ENCODE peak calls at places on chromosomes 13 and 19, in seven cellular contexts. Z is B cell, D is AG10803, Y is K562, U is HFFc6, W is GM13976, R is Peyer's patch. J is an unnamed sample.
A peak's percentile ranks its signal among the peaks of the same experiment; 100 is the strongest.

GRCh38 chr13:37954191-37954590 is 84.6 kb upstream of the TRPC4 start:
- DNase-seq in U (no peak), Z (no peak), W (no peak), R (no peak), D (no peak), Y (no peak), J (no peak)

GRCh38 chr19:37874784-37875183 is 31.6 kb downstream of the WDR87 start:
- DNase-seq in U (no peak), R (no peak), W (no peak), Y (no peak), Z (no peak), D (no peak), J (no peak)

GRCh38 chr19:40933025-40933424 is 51.0 kb upstream of the CYP2A7 start:
- DNase-seq in Y (peak; percentile 19), Z (no peak), D (no peak), U (peak; percentile 16), W (no peak), R (no peak), J (no peak)

GRCh38 chr13:22486490-22486889 is 694.3 kb upstream of the SGCG start:
- DNase-seq in Y (no peak), W (no peak), R (no peak), Z (no peak), U (no peak), D (no peak), J (no peak)

GRCh38 chr19:41409288-41409687 is 11.7 kb downstream of the BCKDHA start:
- DNase-seq in W (no peak), R (no peak), U (no peak), D (peak; percentile 44), Z (no peak), Y (peak; percentile 22), J (no peak)

GRCh38 chr19:47002106-47002766 is 17.4 kb upstream of the NPAS1 start:
- DNase-seq in D (no peak), U (no peak), Z (no peak), Y (no peak), R (peak; percentile 65), W (no peak), J (no peak)

GRCh38 chr19:6577410-6578125 is 13.4 kb downstream of the CD70 start:
- DNase-seq in Z (peak; percentile 77), D (peak; percentile 7), R (no peak), W (peak; percentile 64), U (no peak), Y (peak; percentile 36), J (no peak)

GRCh38 chr13:26721251-26721939 is 39.2 kb downstream of the GPR12 start:
- DNase-seq in U (no peak), W (no peak), Z (no peak), D (no peak), R (peak; percentile 74), Y (no peak), J (no peak)

GRCh38 chr13:22092791-22093545 is 422.1 kb downstream of the FGF9 start:
- DNase-seq in U (no peak), W (no peak), Y (no peak), Z (no peak), D (peak; percentile 66), R (no peak), J (no peak)

GRCh38 chr19:35069706-35070105 is 28.2 kb downstream of the HPN start:
- DNase-seq in D (peak; percentile 4), Z (no peak), U (no peak), W (no peak), Y (no peak), R (no peak), J (no peak)

GRCh38 chr13:47332149-47332548 is 435.3 kb upstream of the HTR2A start:
- DNase-seq in D (peak; percentile 56), Y (no peak), Z (no peak), U (peak; percentile 42), R (no peak), W (no peak), J (no peak)

GRCh38 chr19:32631381-32631780 is 43.6 kb downstream of the ANKRD27 start:
- DNase-seq in R (no peak), D (no peak), W (no peak), Z (no peak), Y (no peak), U (no peak), J (no peak)

DNA sequence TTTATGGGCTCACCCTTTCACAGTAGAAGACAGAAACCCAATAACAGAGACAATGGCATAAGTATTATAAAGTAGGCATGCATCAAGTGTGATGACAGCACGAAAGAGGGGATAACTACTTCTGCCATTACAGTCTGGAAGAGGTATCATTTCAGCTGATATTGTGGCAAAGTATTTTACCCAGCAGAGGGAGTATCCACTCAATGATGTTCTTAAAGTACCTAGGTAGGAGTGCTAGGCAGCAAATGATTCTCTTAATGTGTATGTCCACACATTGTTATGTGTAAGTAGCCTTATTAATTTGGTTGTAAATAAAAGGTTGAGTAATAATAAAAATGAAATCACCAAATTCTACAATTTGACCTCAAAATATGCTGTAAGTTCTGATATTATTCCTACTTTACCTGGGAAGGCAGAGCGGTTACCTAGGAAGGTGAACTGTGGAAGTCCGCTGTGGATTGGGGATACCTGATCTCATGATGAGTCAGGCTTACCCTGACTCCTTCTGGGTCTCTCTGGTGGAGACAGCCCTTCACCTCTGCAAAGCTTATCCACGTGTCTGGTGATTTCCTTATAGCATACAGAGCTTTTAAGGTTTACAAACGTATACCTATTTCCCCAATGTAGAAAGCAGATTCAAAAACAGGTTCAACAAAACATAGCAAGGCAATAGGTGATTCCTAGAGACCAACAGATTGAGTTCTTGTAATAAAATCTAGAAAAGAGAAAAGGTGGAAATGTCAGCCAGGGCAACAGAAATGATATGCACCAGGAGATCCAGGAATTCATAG is 4.0 kb upstream of the UBAC2 start:
- DNase-seq in U (no peak), R (no peak), D (no peak), Z (no peak), W (no peak), Y (no peak), J (no peak)
- TF ChIP-seq CTCF in U (peak; percentile 53), R (peak; percentile 48), D (peak; percentile 14), Z (peak; percentile 66), W (no peak), Y (peak; percentile 18), J (no peak)

DNA sequence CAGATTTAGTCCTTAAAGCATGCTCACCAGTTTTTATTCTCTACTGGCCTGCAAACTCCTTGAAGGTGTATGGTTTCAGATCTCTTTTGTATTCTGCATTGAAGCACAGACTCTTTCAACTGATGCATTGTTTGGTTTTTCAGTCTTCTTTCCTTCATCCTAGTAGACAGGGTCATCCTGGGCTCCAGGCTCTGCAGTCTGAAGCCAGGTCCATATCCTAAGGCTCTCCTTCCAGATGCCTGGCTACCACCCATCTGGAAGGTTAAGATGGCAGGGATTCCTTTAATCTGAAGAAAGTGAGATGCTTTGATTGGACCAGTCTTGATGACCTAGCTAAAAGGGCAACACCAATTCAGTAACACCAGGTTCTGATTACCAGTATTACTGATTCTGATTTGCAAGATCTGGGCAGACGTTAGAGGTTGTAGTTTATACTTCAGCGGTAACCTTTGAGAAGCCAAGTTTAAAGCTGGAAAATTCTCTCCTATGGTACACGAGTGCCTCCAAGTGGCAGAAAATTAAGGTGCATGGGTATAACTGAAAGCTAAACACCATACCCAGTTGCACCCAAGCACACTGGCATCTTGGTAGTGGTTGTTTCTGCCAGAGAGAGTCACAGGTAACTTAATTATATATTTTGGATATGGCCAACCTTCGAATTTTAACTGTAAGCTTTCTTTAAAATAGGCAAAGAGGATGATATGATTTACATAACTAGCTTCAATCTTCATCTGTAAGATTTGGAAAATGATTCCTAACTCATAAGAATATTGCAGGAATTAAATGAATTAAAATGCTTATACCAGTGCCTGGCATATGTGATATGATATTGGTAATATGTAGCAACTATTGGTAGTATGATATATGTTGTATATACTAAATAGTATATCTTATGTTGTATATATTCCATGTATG is 1651.9 kb upstream of the MIR17HG start:
- DNase-seq in R (no peak), Y (no peak), Z (no peak), W (peak; percentile 8), U (no peak), D (peak; percentile 8), J (peak; percentile 42)
- TF ChIP-seq CTCF in R (peak; percentile 46), Y (no peak), Z (no peak), W (peak; percentile 41), U (peak; percentile 60), D (peak; percentile 61), J (peak; percentile 94)

GRCh38 chr19:1558552-1558951 is 9.6 kb downstream of the MEX3D start:
- DNase-seq in Z (no peak), D (no peak), R (no peak), W (no peak), U (no peak), Y (no peak), J (no peak)

GRCh38 chr19:1555802-1556638 is 12.1 kb downstream of the MEX3D start:
- DNase-seq in R (no peak), Y (no peak), W (no peak), U (no peak), Z (no peak), D (no peak), J (no peak)

GRCh38 chr19:1553415-1553814 is 14.7 kb downstream of the MEX3D start:
- DNase-seq in Y (no peak), R (no peak), U (no peak), D (no peak), Z (no peak), W (no peak), J (no peak)

GRCh38 chr19:1554968-1555801 is 12.9 kb downstream of the MEX3D start:
- DNase-seq in U (no peak), W (no peak), Z (no peak), D (no peak), R (no peak), Y (no peak), J (no peak)

GRCh38 chr19:1556639-1557070 is 11.5 kb downstream of the MEX3D start:
- DNase-seq in Y (no peak), R (no peak), U (no peak), D (no peak), W (no peak), Z (no peak), J (no peak)
- TF ChIP-seq CTCF in Y (no peak), R (no peak), U (no peak), D (no peak), W (no peak), Z (no peak), J (no peak)

GRCh38 chr13:54183728-54184127 is 1155.1 kb downstream of the OLFM4 start:
- DNase-seq in D (no peak), Z (no peak), Y (no peak), R (no peak), U (no peak), W (no peak), J (no peak)

GRCh38 chr13:54185101-54185500 is 1156.5 kb downstream of the OLFM4 start:
- DNase-seq in Y (no peak), D (no peak), U (no peak), W (no peak), Z (no peak), R (no peak), J (no peak)

GRCh38 chr13:54187461-54187860 is 1158.8 kb downstream of the OLFM4 start:
- DNase-seq in W (no peak), U (no peak), D (no peak), Y (no peak), Z (no peak), R (no peak), J (no peak)

GRCh38 chr13:54184576-54184975 is 1156.0 kb downstream of the OLFM4 start:
- DNase-seq in D (no peak), U (no peak), W (no peak), R (no peak), Y (no peak), Z (no peak), J (no peak)

DNA sequence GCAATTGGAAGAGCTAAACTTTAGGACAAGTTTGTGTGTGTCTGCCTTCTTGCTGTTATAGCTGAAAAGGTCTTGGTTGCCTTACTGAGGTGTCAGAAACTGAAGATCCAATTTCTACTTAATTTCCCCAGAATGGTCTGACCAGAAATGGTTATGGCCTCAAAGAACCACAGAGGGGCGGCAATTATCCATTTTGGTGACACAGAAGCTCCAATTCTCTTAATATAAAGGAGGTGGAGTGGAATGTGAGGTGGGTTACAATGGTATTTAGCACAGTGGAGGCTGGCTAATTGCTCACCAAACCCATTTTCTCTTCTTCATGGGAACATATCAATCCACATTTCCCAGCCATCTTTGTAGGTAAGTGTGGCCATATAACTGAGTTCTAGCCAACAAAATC is 1157.2 kb downstream of the OLFM4 start:
- DNase-seq in R (no peak), D (no peak), W (no peak), Z (no peak), Y (no peak), U (no peak), J (no peak)
- TF ChIP-seq CTCF in R (no peak), D (no peak), W (no peak), Z (no peak), Y (no peak), U (no peak), J (peak; percentile 53)

J was measured in progenitor cell of endocrine pancreas.